ENCODE peak calls at places on chromosomes 7 and 10, in five cellular contexts. One of them, this sample, is unnamed. For H3K4me1, the result is how much of the 10 kb centered on the place peaks cover.

GRCh38 chr7:105024734-105025133 is 10.7 kb downstream of the KMT2E start:
- DNase-seq in lung: no peak
- DNase-seq in suprapubic skin: no peak
- DNase-seq in neural progenitor cell: no peak
- DNase-seq in PC-3: peak
- DNase-seq in this sample: no peak

GRCh38 chr10:132932461-132933307 is 9.7 kb downstream of the CFAP46 start:
- DNase-seq in lung: no peak
- DNase-seq in suprapubic skin: no peak
- DNase-seq in neural progenitor cell: peak
- DNase-seq in PC-3: no peak
- DNase-seq in this sample: no peak

GRCh38 chr10:52918714-52919316 is 146.2 kb upstream of the MBL2 start:
- DNase-seq in lung: no peak
- DNase-seq in suprapubic skin: no peak
- DNase-seq in neural progenitor cell: no peak
- DNase-seq in PC-3: no peak
- DNase-seq in this sample: no peak

GRCh38 chr10:31358688-31359330 is 39.8 kb downstream of the ZEB1 start:
- DNase-seq in lung: no peak
- DNase-seq in suprapubic skin: no peak
- DNase-seq in neural progenitor cell: no peak
- DNase-seq in PC-3: peak
- DNase-seq in this sample: no peak

GRCh38 chr7:1033546-1034145 is 10.7 kb upstream of the GPR146 start:
- DNase-seq in lung: no peak
- DNase-seq in suprapubic skin: no peak
- DNase-seq in neural progenitor cell: no peak
- DNase-seq in PC-3: no peak
- DNase-seq in this sample: no peak

GRCh38 chr10:78706986-78707500 is 361.7 kb upstream of the ZMIZ1 start:
- DNase-seq in lung: no peak
- DNase-seq in suprapubic skin: no peak
- DNase-seq in neural progenitor cell: no peak
- DNase-seq in PC-3: no peak
- DNase-seq in this sample: no peak

GRCh38 chr7:32680259-32681173 is 185.2 kb downstream of the AVL9 start:
- DNase-seq in lung: no peak
- DNase-seq in suprapubic skin: no peak
- DNase-seq in neural progenitor cell: no peak
- DNase-seq in PC-3: peak
- DNase-seq in this sample: no peak

GRCh38 chr10:126722726-126723125 is 52.2 kb upstream of the C10orf90 start:
- DNase-seq in lung: no peak
- DNase-seq in suprapubic skin: no peak
- DNase-seq in neural progenitor cell: no peak
- DNase-seq in PC-3: no peak
- DNase-seq in this sample: no peak

GRCh38 chr7:79227035-79227434 is 226.4 kb downstream of the MAGI2 start:
- DNase-seq in lung: no peak
- DNase-seq in suprapubic skin: no peak
- DNase-seq in neural progenitor cell: no peak
- DNase-seq in PC-3: peak
- DNase-seq in this sample: no peak

GRCh38 chr10:3196971-3197353 is 24.4 kb upstream of the PITRM1 start:
- DNase-seq in lung: no peak
- DNase-seq in suprapubic skin: no peak
- DNase-seq in neural progenitor cell: no peak
- DNase-seq in PC-3: no peak
- DNase-seq in this sample: no peak

GRCh38 chr10:132900211-132900756 is 42.1 kb downstream of the CFAP46 start:
- DNase-seq in lung: no peak
- DNase-seq in suprapubic skin: no peak
- DNase-seq in neural progenitor cell: no peak
- DNase-seq in PC-3: no peak
- DNase-seq in this sample: no peak

GRCh38 chr10:88347597-88348304 is 235.4 kb downstream of the RNLS start:
- DNase-seq in lung: no peak
- DNase-seq in suprapubic skin: no peak
- DNase-seq in neural progenitor cell: no peak
- DNase-seq in PC-3: no peak
- DNase-seq in this sample: no peak

GRCh38 chr10:34802692-34803091 is 12.4 kb downstream of the PARD3 start:
- DNase-seq in lung: no peak
- DNase-seq in suprapubic skin: no peak
- DNase-seq in neural progenitor cell: no peak
- DNase-seq in PC-3: no peak
- DNase-seq in this sample: no peak

GRCh38 chr10:61786728-61787127 is 114.8 kb upstream of the ARID5B start:
- DNase-seq in lung: no peak
- DNase-seq in suprapubic skin: no peak
- DNase-seq in neural progenitor cell: no peak
- DNase-seq in PC-3: peak
- DNase-seq in this sample: no peak

GRCh38 chr7:88339195-88339922 is 32.7 kb upstream of the STEAP4 start:
- DNase-seq in lung: no peak
- DNase-seq in suprapubic skin: no peak
- DNase-seq in neural progenitor cell: no peak
- DNase-seq in PC-3: no peak
- DNase-seq in this sample: no peak

GRCh38 chr7:116421298-116421697 is 78.2 kb upstream of the CAV2 start:
- DNase-seq in lung: no peak
- DNase-seq in suprapubic skin: no peak
- DNase-seq in neural progenitor cell: no peak
- DNase-seq in PC-3: peak
- DNase-seq in this sample: no peak

GRCh38 chr7:128915271-128915819 is 4.8 kb upstream of the KCP start:
- DNase-seq in lung: no peak
- DNase-seq in suprapubic skin: no peak
- DNase-seq in neural progenitor cell: peak
- DNase-seq in PC-3: no peak
- DNase-seq in this sample: no peak

DNA sequence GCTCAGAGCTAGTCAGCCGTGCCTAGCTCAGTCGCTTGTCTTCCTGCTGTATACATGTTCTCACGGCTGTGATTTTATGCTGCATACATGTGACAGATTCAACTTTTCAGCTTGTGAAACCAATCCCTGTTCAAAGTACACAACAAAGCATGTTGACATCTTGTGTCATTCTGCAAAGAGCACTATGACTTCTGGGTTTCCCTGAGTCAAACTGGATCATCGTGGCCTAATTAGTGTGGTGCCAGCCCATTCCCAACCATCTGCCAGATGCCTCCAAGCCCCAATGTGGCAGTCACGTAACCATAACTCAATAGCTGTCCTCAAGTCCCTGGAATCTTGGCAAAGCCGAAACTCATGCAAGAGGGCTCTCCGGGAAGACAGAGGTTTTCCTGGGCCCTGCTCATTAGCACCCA is 144.8 kb downstream of the MYOF start:
- DNase-seq in lung: no peak
- DNase-seq in suprapubic skin: no peak
- DNase-seq in neural progenitor cell: no peak
- DNase-seq in PC-3: no peak
- DNase-seq in this sample: no peak
- H3K4me3 ChIP-seq in lung: no peak
- H3K4me3 ChIP-seq in suprapubic skin: no peak
- H3K4me3 ChIP-seq in neural progenitor cell: no peak
- H3K4me3 ChIP-seq in PC-3: no peak
- H3K4me3 ChIP-seq in this sample: no peak

DNA sequence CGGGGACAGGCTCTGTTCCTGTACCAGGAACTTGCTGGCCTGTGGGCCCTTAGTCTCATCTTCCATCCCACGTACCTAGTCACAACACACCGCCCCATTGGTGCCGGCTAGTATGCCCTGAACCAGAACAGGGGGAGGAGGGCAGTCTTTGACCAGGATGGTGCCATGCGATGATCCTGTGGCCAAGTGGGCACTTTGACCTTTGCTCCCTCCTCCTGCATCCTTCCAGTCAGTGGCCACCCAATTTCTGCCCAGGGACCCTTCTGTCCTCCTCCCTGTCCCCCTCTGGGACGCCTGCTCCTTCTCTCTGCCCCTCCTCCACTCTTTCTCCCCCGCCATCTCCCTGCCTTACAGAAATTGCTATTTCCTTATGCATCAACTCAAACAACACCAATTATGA is 126.3 kb upstream of the CHST15 start:
- DNase-seq in lung: no peak
- DNase-seq in suprapubic skin: no peak
- DNase-seq in neural progenitor cell: no peak
- DNase-seq in PC-3: no peak
- DNase-seq in this sample: no peak
- H3K4me1 ChIP-seq in lung: under half
- H3K4me1 ChIP-seq in suprapubic skin: under half
- H3K4me1 ChIP-seq in neural progenitor cell: under half
- H3K4me1 ChIP-seq in PC-3: under half
- H3K4me1 ChIP-seq in this sample: under half

DNA sequence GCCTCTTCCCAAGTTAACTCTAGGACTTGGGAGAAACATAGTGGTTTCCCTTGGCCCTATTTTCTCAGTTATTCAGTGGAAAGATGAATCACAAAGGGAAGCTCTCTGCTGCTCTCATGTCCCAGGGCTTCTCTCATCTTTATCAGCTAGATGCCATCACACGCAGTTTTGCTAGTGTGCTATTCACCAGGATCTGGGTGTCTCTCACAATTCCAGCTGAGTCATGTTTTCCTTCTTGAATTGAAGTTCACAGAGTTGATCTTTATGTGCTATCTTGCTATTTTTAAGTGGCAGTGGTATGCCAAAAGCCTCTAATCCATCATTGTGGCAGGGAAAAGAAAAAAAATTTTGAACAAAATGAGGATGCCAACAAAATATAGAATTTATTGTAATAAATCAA is 101.3 kb downstream of the TWIST1 start:
- DNase-seq in lung: no peak
- DNase-seq in suprapubic skin: no peak
- DNase-seq in neural progenitor cell: no peak
- DNase-seq in PC-3: peak
- DNase-seq in this sample: no peak
- TF ChIP-seq CTCF in lung: no peak
- TF ChIP-seq CTCF in suprapubic skin: no peak
- TF ChIP-seq CTCF in neural progenitor cell: no peak
- TF ChIP-seq CTCF in PC-3: no peak
- TF ChIP-seq CTCF in this sample: no peak

GRCh38 chr10:104318810-104319684 is 19.2 kb downstream of the ITPRIP start:
- DNase-seq in lung: no peak
- DNase-seq in suprapubic skin: no peak
- DNase-seq in neural progenitor cell: no peak
- DNase-seq in PC-3: no peak
- DNase-seq in this sample: no peak

GRCh38 chr10:104323085-104323484 is 15.2 kb downstream of the ITPRIP start:
- DNase-seq in lung: no peak
- DNase-seq in suprapubic skin: no peak
- DNase-seq in neural progenitor cell: no peak
- DNase-seq in PC-3: no peak
- DNase-seq in this sample: no peak

GRCh38 chr10:104321716-104322415 is 16.4 kb downstream of the ITPRIP start:
- DNase-seq in lung: no peak
- DNase-seq in suprapubic skin: no peak
- DNase-seq in neural progenitor cell: no peak
- DNase-seq in PC-3: no peak
- DNase-seq in this sample: no peak

GRCh38 chr10:104322416-104322782 is 15.9 kb downstream of the ITPRIP start:
- DNase-seq in lung: no peak
- DNase-seq in suprapubic skin: no peak
- DNase-seq in neural progenitor cell: no peak
- DNase-seq in PC-3: no peak
- DNase-seq in this sample: no peak

DNA sequence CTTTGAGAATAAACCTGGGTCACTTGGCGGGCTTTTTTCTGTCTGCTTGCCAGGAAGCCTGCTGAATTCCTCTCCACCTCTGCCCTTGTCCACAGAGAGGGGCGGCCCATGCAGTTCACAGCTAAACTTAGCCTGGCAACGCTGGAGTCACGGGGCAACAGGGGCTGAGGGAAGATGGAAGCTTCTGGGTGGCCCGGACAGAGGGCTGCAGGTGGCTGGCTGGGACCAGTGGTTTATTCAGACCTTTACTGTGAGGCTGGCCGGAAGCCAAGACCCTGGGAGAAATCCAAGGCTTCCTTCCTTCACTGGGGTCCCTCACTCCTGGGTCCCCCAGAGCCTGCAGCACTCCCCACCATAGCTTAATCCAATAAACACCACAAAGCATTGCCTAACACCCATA is 17.0 kb downstream of the ITPRIP start:
- DNase-seq in lung: no peak
- DNase-seq in suprapubic skin: no peak
- DNase-seq in neural progenitor cell: no peak
- DNase-seq in PC-3: no peak
- DNase-seq in this sample: no peak
- H3K4me3 ChIP-seq in lung: no peak
- H3K4me3 ChIP-seq in suprapubic skin: no peak
- H3K4me3 ChIP-seq in neural progenitor cell: no peak
- H3K4me3 ChIP-seq in PC-3: no peak
- H3K4me3 ChIP-seq in this sample: peak

GRCh38 chr7:156545989-156546388 is 94.6 kb upstream of the RNF32 start:
- DNase-seq in lung: no peak
- DNase-seq in suprapubic skin: no peak
- DNase-seq in neural progenitor cell: peak
- DNase-seq in PC-3: no peak
- DNase-seq in this sample: no peak

GRCh38 chr7:156544919-156545715 is 95.5 kb upstream of the RNF32 start:
- DNase-seq in lung: no peak
- DNase-seq in suprapubic skin: no peak
- DNase-seq in neural progenitor cell: no peak
- DNase-seq in PC-3: no peak
- DNase-seq in this sample: no peak

GRCh38 chr7:156544199-156544598 is 96.4 kb upstream of the RNF32 start:
- DNase-seq in lung: no peak
- DNase-seq in suprapubic skin: no peak
- DNase-seq in neural progenitor cell: no peak
- DNase-seq in PC-3: no peak
- DNase-seq in this sample: no peak

GRCh38 chr7:156549636-156550035 is 90.9 kb upstream of the RNF32 start:
- DNase-seq in lung: no peak
- DNase-seq in suprapubic skin: no peak
- DNase-seq in neural progenitor cell: no peak
- DNase-seq in PC-3: no peak
- DNase-seq in this sample: no peak

GRCh38 chr7:156547884-156548561 is 92.6 kb upstream of the RNF32 start:
- DNase-seq in lung: no peak
- DNase-seq in suprapubic skin: no peak
- DNase-seq in neural progenitor cell: no peak
- DNase-seq in PC-3: no peak
- DNase-seq in this sample: no peak
- H3K4me1 ChIP-seq in lung: under half
- H3K4me1 ChIP-seq in suprapubic skin: under half
- H3K4me1 ChIP-seq in neural progenitor cell: under half
- H3K4me1 ChIP-seq in PC-3: under half
- H3K4me1 ChIP-seq in this sample: under half

GRCh38 chr7:118169146-118169545 is 14.8 kb upstream of the LSM8 start:
- DNase-seq in lung: no peak
- DNase-seq in suprapubic skin: no peak
- DNase-seq in neural progenitor cell: no peak
- DNase-seq in PC-3: peak
- DNase-seq in this sample: no peak
- TF ChIP-seq CTCF in lung: no peak
- TF ChIP-seq CTCF in suprapubic skin: no peak
- TF ChIP-seq CTCF in neural progenitor cell: no peak
- TF ChIP-seq CTCF in PC-3: peak
- TF ChIP-seq CTCF in this sample: no peak

GRCh38 chr10:86365346-86366032 is 1.1 kb downstream of the GRID1 start:
- DNase-seq in lung: no peak
- DNase-seq in suprapubic skin: peak
- DNase-seq in neural progenitor cell: peak
- DNase-seq in PC-3: no peak
- DNase-seq in this sample: no peak
- H3K4me3 ChIP-seq in lung: peak
- H3K4me3 ChIP-seq in suprapubic skin: peak
- H3K4me3 ChIP-seq in neural progenitor cell: peak
- H3K4me3 ChIP-seq in PC-3: no peak
- H3K4me3 ChIP-seq in this sample: peak

This sample was measured in left ventricle myocardium inferior.